ENCODE peak calls at places on chromosomes 3 and 15, in four cellular contexts. F is GM23248; J is CD4-positive, CD25-positive, alpha-beta regulatory T cell; H is IMR-90. M is an unnamed sample.

GRCh38 chr15:95988574-95988887 is 342.0 kb upstream of the NR2F2 start:
- DNase-seq in J (no peak), F (peak), H (peak), M (no peak)

GRCh38 chr3:188929138-188929537 is 242.6 kb upstream of the TPRG1 start:
- DNase-seq in F (no peak), J (no peak), H (no peak), M (no peak)

GRCh38 chr3:189727898-189728297 is 96.7 kb downstream of the TP63 start:
- DNase-seq in F (peak), J (no peak), H (peak), M (no peak)

GRCh38 chr3:114214542-114215341 is 22.6 kb downstream of the ZNF80 start:
- DNase-seq in F (no peak), J (peak), H (no peak), M (no peak)

GRCh38 chr15:48343865-48344264 is 12.6 kb downstream of the DUT start:
- DNase-seq in F (no peak), J (no peak), H (no peak), M (no peak)

GRCh38 chr3:129606522-129607390 is at the start of gene PLXND1:
- DNase-seq in F (peak), H (peak), J (peak), M (no peak)

GRCh38 chr3:14137004-14137403 is 12.2 kb downstream of the TMEM43 start:
- DNase-seq in J (no peak), F (peak), H (no peak), M (no peak)

GRCh38 chr3:184005981-184006507 is 11.6 kb downstream of the ABCC5 start:
- DNase-seq in F (peak), H (peak), J (peak), M (no peak)

GRCh38 chr3:7977245-7978103 is 524.1 kb upstream of the LMCD1 start:
- DNase-seq in H (no peak), J (no peak), F (no peak), M (no peak)

GRCh38 chr15:100093211-100094126 is 248.3 kb downstream of the ADAMTS17 start:
- DNase-seq in F (no peak), J (no peak), H (peak), M (no peak)

GRCh38 chr3:42080452-42080872 is 10.7 kb upstream of the TRAK1 start:
- DNase-seq in J (peak), H (peak), F (peak), M (no peak)

GRCh38 chr15:31328425-31328998 is 1.9 kb downstream of the KLF13 start:
- DNase-seq in J (peak), F (peak), H (peak), M (no peak)

GRCh38 chr15:92683511-92683834 is 27.9 kb upstream of the FAM174B start:
- DNase-seq in H (no peak), J (no peak), F (peak), M (no peak)

GRCh38 chr3:154954750-154955149 is 125.4 kb upstream of the MME start:
- DNase-seq in H (peak), J (no peak), F (peak), M (peak)

GRCh38 chr3:1381647-1382036 is 288.8 kb downstream of the CNTN6 start:
- DNase-seq in F (no peak), H (no peak), J (no peak), M (no peak)

GRCh38 chr3:72678892-72679291 is 169.4 kb downstream of the SHQ1 start:
- DNase-seq in H (no peak), J (no peak), F (peak), M (no peak)

GRCh38 chr3:23712656-23713559 is 92.8 kb upstream of the UBE2E1 start:
- DNase-seq in J (no peak), F (peak), H (peak), M (peak)

GRCh38 chr15:75640483-75641175 is 605 bp upstream of the IMP3 start:
- DNase-seq in F (peak), H (peak), J (peak), M (no peak)

GRCh38 chr15:57541805-57542504 is 49.7 kb upstream of the MYZAP start:
- DNase-seq in H (peak), F (peak), J (peak), M (peak)

GRCh38 chr3:121957674-121958419 is 63.6 kb downstream of the SLC15A2 start:
- DNase-seq in H (no peak), J (no peak), F (no peak), M (no peak)

GRCh38 chr3:62238003-62238402 is 135.3 kb downstream of the FEZF2 start:
- DNase-seq in H (no peak), J (peak), F (no peak), M (no peak)

GRCh38 chr3:23575697-23576096 is 230.1 kb upstream of the UBE2E1 start:
- DNase-seq in J (no peak), H (peak), F (peak), M (no peak)

GRCh38 chr15:34696506-34696905 is 58.3 kb downstream of the GJD2 start:
- DNase-seq in H (no peak), J (no peak), F (no peak), M (no peak)

GRCh38 chr15:80662756-80663553 is 32.2 kb upstream of the ABHD17C start:
- DNase-seq in J (no peak), H (no peak), F (no peak), M (no peak)

GRCh38 chr3:46947981-46948791 is 28.4 kb downstream of the CCDC12 start:
- DNase-seq in H (peak), J (peak), F (peak), M (no peak)

GRCh38 chr3:44962606-44963393 is 13.2 kb downstream of the ZDHHC3 start:
- DNase-seq in J (no peak), F (peak), H (peak), M (no peak)

GRCh38 chr15:99401971-99402732 is 150.9 kb downstream of the LRRC28 start:
- DNase-seq in J (no peak), F (no peak), H (no peak), M (no peak)

GRCh38 chr15:35738370-35738769 is 192.4 kb upstream of the DPH6 start:
- DNase-seq in H (peak), F (peak), J (no peak), M (no peak)

GRCh38 chr3:160478338-160478737 is 28.8 kb upstream of the TRIM59 start:
- DNase-seq in J (no peak), H (peak), F (peak), M (no peak)

GRCh38 chr15:43146187-43146586 is 12.8 kb downstream of the TMEM62 start:
- DNase-seq in F (no peak), J (no peak), H (no peak), M (no peak)
- H3K4me3 ChIP-seq in F (no peak), J (no peak), H (no peak), M (no peak)

GRCh38 chr3:8980756-8981257 is 17.5 kb upstream of the RAD18 start:
- DNase-seq in H (no peak), F (peak), J (no peak), M (no peak)

GRCh38 chr3:8983026-8983425 is 19.8 kb upstream of the RAD18 start:
- DNase-seq in H (no peak), F (no peak), J (no peak), M (no peak)

GRCh38 chr3:8982509-8982908 is 19.2 kb upstream of the RAD18 start:
- DNase-seq in F (peak), J (no peak), H (peak), M (no peak)

GRCh38 chr3:8981700-8982099 is 18.4 kb upstream of the RAD18 start:
- DNase-seq in J (no peak), H (no peak), F (no peak), M (no peak)

DNA sequence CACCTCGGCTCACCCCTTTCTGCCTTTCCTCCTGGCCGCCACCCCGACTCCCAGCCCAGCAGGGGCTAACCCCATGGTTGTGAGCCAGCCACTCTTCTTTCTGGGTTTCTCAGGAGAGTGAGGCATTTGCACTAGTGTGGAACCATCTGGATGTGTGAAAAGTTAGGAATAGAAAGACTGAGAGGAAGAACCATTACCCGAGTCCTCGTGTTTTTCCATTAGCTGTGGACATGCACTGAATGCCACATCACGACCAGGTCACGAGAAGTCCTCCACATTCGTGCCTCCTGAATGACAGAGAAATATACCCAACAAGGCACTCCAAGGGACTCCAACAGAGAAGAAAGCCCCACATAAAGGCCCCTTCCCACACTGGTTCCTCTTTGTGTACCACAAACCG is 18.0 kb upstream of the RAD18 start:
- DNase-seq in J (no peak), H (no peak), F (no peak), M (no peak)
- H3K4me3 ChIP-seq in J (no peak), H (no peak), F (no peak), M (no peak)

DNA sequence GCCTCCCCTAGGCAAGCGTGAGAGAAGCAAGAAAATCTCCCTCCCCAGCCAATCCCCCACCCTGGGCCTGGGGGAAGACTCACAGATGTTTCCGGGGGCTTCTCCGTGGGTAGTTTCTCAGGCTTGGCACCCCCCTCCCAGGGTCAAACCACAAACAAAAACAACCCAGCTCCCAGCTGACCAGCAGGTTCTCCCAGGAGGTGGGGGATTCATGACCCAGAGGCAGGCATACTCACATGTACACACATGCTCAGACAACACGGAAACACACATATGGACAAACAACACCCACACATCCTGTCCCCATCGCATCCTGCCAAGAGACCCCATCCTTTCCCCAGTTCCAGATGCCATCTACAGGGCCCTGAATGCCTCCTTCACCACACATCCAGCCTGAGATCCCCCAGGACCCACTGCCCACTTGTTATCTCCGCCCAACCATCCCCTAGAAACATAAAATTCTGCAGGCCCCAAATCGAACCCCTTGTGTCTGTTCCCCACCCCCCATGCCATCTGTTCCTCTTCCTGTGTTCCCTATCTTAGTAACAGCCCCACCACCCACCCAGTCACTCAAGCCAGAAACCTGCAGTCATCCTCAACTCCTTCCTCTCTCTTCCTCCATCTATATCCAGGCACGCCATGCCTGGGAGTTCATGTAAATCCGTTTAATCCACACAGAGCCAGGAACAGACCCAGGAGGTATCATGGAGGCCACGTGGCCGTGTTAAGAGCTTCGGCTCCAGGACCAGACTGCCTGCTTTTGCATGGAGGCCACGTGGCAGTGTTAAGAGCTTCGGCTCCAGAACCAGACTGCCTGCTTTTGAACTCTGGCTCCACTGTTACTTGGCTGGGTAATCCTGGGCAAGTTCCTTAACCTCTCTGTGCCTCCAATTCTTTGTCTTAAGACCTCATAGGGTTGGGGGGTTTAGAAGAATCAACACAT is 5.0 kb downstream of the CSRNP1 start:
- DNase-seq in H (peak), F (peak), J (peak), M (peak)
- H3K4me3 ChIP-seq in H (no peak), F (peak), J (peak), M (peak)

DNA sequence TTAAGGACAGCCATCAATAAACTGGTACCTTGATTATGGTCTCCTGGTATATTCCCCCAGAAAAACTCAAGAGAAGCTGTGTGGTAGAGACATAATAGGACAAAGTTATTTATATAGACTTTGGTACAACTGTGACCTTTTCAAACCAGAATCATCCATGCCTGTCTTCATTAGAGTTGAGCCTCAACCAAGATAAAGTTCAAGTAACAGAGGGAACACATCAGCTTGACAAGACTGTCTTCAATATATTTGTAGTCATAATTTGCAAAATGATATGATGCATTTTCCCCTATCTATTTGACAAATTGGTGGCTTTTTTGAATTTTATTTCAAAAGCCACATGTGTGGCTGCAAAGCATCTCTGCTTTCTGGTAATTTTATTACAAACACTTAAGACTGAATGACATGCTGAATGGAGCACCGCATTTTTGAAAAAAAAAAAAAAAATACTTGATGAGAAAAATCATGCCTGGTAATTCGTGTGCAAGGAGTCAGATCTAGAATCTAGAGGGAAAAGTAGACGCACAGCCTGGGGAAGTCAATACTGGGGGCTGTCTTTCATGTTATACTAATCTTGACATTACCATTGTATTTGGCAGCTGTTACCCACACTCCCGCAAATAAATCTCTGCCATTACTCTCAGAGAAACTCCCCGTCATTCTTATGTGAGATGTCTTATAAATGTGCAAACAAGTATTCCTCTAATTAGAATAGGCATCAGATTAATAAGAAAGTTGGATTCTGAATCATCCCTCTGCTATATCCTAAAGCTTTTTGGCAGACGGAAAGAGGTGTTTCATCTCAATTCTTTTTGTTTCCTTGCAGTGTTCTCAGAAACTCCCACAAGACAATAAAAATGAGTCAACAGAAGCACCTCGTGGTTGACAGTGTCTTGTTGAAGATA is 554.8 kb upstream of the CBLB start:
- DNase-seq in J (peak), H (no peak), F (peak), M (no peak)
- H3K4me3 ChIP-seq in J (peak), H (no peak), F (no peak), M (no peak)

M was measured in HFF-Myc.